ENCODE peak calls at places on chromosomes 16 and 17, in six cellular contexts. B is ovary, A is bronchial epithelial cell, H is Peyer's patch, L is mammary epithelial cell, V is WERI-Rb-1. O is an unnamed sample.

GRCh38 chr17:17702821-17703607 is 21.8 kb downstream of the RAI1 start:
- DNase-seq in V (no peak), B (peak; percentile 65), H (no peak), A (no peak), L (no peak), O (no peak)

GRCh38 chr16:33877-34707 is 19.3 kb downstream of the POLR3K start:
- DNase-seq in B (no peak), A (no peak), V (peak; percentile 79), L (no peak), H (no peak), O (no peak)

GRCh38 chr16:78895661-78896060 is 704.9 kb downstream of the MAF start:
- DNase-seq in A (no peak), B (no peak), H (no peak), V (no peak), L (no peak), O (no peak)

GRCh38 chr16:89595330-89596060 is 17.9 kb upstream of the DPEP1 start:
- DNase-seq in V (no peak), H (no peak), L (no peak), B (no peak), A (no peak), O (no peak)

GRCh38 chr16:55905651-55906050 is 30.5 kb upstream of the CES5A start:
- DNase-seq in A (no peak), V (no peak), H (no peak), B (no peak), L (no peak), O (no peak)

GRCh38 chr17:17812211-17813054 is 24.4 kb downstream of the SREBF1 start:
- DNase-seq in B (peak; percentile 85), L (peak; percentile 59), A (peak; percentile 40), H (peak; percentile 74), V (peak; percentile 80), O (peak; percentile 81)

GRCh38 chr17:16407911-16408588 is 7.3 kb upstream of the TRPV2 start:
- DNase-seq in V (peak; percentile 86), B (peak; percentile 72), A (peak; percentile 40), H (peak; percentile 79), L (peak; percentile 61), O (peak; percentile 82)

GRCh38 chr16:71432906-71433305 is 8.9 kb downstream of the TLE7 start:
- DNase-seq in H (no peak), L (no peak), V (no peak), A (no peak), B (no peak), O (no peak)

GRCh38 chr17:78645421-78646295 is 68.5 kb upstream of the DNAH17 start:
- DNase-seq in V (no peak), A (peak; percentile 5), B (no peak), L (no peak), H (peak; percentile 83), O (no peak)

GRCh38 chr16:72568502-72568901 is 396.5 kb upstream of the PMFBP1 start:
- DNase-seq in V (no peak), A (no peak), H (no peak), B (no peak), L (no peak), O (no peak)

GRCh38 chr16:15682105-15682570 is 32.1 kb downstream of the NDE1 start:
- DNase-seq in V (peak; percentile 14), A (peak; percentile 85), H (no peak), L (peak; percentile 72), B (no peak), O (peak; percentile 56)

GRCh38 chr16:55403464-55403863 is 75.5 kb upstream of the MMP2 start:
- DNase-seq in B (no peak), H (no peak), A (peak; percentile 69), L (peak; percentile 62), V (no peak), O (no peak)

GRCh38 chr17:33178641-33179040 is 114.5 kb downstream of the ASIC2 start:
- DNase-seq in V (no peak), L (no peak), H (no peak), B (no peak), A (no peak), O (no peak)

GRCh38 chr17:78986048-78986648 is 6.4 kb upstream of the LGALS3BP start:
- DNase-seq in A (no peak), L (no peak), H (no peak), V (no peak), B (no peak), O (no peak)

GRCh38 chr17:77148959-77149510 is 8.3 kb downstream of the SEC14L1 start:
- DNase-seq in B (no peak), A (no peak), V (no peak), H (no peak), L (no peak), O (no peak)

GRCh38 chr16:35749253-35750141 is 2290.1 kb downstream of the TP53TG3F start:
- DNase-seq in A (no peak), L (no peak), B (no peak), H (no peak), V (no peak), O (no peak)

GRCh38 chr16:72711823-72712222 is 336.1 kb downstream of the ZFHX3 start:
- DNase-seq in L (no peak), B (no peak), V (no peak), H (no peak), A (no peak), O (no peak)

GRCh38 chr16:80852261-80852872 is 48.0 kb upstream of the CDYL2 start:
- DNase-seq in H (no peak), B (no peak), A (peak; percentile 29), L (peak; percentile 2), V (peak; percentile 6), O (peak; percentile 42)

GRCh38 chr16:66416136-66416535 is 11.0 kb upstream of the BEAN1 start:
- DNase-seq in A (no peak), B (no peak), V (no peak), L (no peak), H (no peak), O (no peak)

DNA sequence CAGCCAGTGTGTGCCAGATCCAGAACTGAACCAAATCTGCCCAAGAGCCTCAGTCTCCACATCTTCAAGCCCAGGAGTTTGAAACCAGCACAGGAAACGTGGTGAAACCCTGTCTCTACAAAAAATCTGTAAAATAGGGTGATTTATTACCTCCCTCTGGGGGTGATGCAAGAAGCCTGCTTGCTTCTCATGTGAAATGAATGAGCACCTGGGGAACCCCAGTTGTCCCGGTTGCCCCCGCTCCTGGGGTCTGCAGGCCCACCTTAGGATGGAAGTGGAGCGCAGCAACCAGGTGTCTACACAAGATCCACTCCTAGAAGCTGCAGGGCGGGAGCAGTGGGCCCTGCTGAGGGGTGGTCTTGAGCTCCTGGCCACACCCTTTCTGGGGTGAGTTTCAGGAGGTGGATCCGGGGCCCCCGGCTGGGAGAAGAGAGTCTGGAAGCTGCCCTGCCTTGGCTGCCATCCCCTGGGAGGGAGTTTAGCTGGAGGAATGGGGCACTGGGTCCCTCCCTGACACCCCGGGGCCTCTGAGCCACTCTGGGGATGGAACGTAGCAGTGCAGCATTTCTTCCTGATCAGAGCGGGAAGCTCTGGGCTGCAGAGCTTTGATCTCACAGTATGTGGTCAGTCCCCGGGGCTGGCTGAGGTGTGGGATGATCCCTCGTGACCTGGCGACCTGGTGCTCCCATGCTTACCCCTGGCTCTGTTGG is 117.8 kb downstream of the RAB11FIP4 start:
- DNase-seq in H (no peak), V (no peak), A (no peak), B (no peak), L (no peak), O (no peak)
- H3K4me3 ChIP-seq in H (peak overlapping the region; percentile 11), V (no peak overlapping the region), A (no peak overlapping the region), B (no peak overlapping the region), L (no peak overlapping the region), O (no peak overlapping the region)

DNA sequence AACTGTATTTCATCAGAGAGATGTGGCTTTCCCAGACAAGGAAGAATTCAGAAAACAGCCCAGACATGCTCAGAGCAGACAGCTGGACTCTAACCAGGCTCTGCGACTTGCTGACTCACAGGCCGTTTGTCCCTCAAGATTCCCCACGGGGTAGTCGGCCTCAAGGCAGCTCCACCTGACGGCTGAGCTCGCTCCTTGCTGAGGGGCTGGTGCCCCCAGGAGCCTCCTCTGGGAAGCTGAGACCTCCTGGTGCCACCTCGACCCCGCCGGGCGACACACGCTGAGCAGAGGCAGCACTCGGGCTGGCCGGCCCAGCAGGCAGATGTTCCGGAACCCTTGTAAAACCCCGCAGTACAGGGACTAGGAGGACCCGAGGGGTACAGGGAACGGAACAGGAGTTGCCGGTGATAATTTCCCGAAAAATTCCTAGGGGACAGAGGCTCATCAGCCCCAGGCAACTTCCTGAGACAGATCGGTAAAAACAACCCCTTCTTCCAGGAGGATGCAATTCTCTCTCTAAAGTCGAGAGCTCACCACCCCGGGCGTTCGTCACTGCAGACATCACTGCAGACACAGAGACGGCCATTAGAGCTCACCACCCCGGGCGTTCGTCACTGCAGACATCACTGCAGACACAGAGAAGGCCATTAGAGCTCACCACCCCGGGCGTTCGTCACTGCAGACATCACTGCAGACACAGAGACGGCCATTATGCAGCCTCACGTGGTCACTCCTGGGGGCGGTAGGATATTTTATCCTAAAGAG is 19.9 kb downstream of the RPH3AL start:
- DNase-seq in A (peak; percentile 53), L (peak; percentile 80), H (no peak), B (peak; percentile 59), V (no peak), O (no peak)
- H3K4me3 ChIP-seq in A (no peak overlapping the region), L (peak overlapping the region; percentile 34), H (no peak overlapping the region), B (peak overlapping the region; percentile 25), V (no peak overlapping the region), O (no peak overlapping the region)

GRCh38 chr17:75776399-75777242 is 8.0 kb upstream of the UNK start:
- DNase-seq in A (peak; percentile 41), L (no peak), V (no peak), B (no peak), H (no peak), O (no peak)
- H3K4me3 ChIP-seq in A (no peak overlapping the region), L (peak overlapping the region; percentile 18), V (no peak overlapping the region), B (peak overlapping the region; percentile 87), H (no peak overlapping the region), O (no peak overlapping the region)

DNA sequence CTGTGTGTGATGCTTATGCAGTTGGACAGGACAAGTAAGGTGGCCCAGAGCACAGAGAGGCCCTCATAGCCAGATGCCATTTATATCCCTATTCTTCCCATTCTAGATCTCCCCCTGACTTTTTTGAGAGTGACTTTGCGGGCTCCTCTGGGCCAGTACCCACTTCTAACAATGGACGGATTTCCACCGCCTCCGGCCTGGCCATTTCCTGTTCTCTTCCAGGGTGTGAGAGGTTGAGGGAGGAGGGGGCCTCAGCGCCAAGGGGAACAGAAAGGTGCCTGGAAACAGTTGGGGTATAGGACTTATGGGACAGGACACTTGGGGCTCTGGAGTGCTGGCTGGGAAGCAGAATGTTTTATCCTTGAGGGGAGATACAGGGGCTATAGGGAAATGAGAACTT is 3.4 kb downstream of the TAOK2 start:
- DNase-seq in H (no peak), B (no peak), V (no peak), A (no peak), L (no peak), O (no peak)
- H3K4me3 ChIP-seq in H (no peak overlapping the region), B (no peak overlapping the region), V (no peak overlapping the region), A (no peak overlapping the region), L (no peak overlapping the region), O (no peak overlapping the region)